ENCODE peak calls at places on chromosome 21, in seven cellular contexts. K is 8988T; N is uterus; Q is stimulated activated CD8-positive, alpha-beta memory T cell treated with anti-CD3 and anti-CD28 coated beads, Interleukin-2, amount 100 ng/mL, for 1 hour; U is activated CD8-positive, alpha-beta memory T cell treated with anti-CD3 and anti-CD28 coated beads, Interleukin-2, amount 50 U/mL, for 4 hours; X is progenitor cell of endocrine pancreas; W is stimulated activated CD4-positive, alpha-beta T cell treated with anti-CD3 and anti-CD28 coated beads, Interleukin-1b, Interleukin-23, amount 100 ng/mL, for 24 hours. M is an unnamed sample.

GRCh38 chr21:36846624-36847023 is 119.8 kb downstream of the HLCS start:
- DNase-seq in K (no peak), N (no peak), Q (no peak), U (no peak), X (no peak), W (no peak), M (no peak)

GRCh38 chr21:32779983-32780382 is 8.4 kb upstream of the PAXBP1 start:
- DNase-seq in K (no peak), N (no peak), Q (no peak), U (no peak), X (no peak), W (no peak), M (no peak)

GRCh38 chr21:42219606-42220137 is 732 bp downstream of the ABCG1 start:
- DNase-seq in K (peak; percentile 46), N (no peak), Q (no peak), U (no peak), X (no peak), W (no peak), M (peak; percentile 57)

GRCh38 chr21:37413553-37414291 is 47.1 kb downstream of the DYRK1A start:
- DNase-seq in K (no peak), N (no peak), Q (no peak), U (no peak), X (no peak), W (no peak), M (no peak)

GRCh38 chr21:13368200-13368599 is 241.4 kb upstream of the POTED start:
- DNase-seq in K (no peak), N (no peak), Q (no peak), U (no peak), X (no peak), W (no peak), M (no peak)

GRCh38 chr21:41398831-41399230 is 27.2 kb upstream of the MX1 start:
- DNase-seq in K (no peak), N (no peak), Q (no peak), U (no peak), X (no peak), W (no peak), M (no peak)

GRCh38 chr21:26513212-26513611 is 59.9 kb downstream of the CYYR1 start:
- DNase-seq in K (no peak), N (no peak), Q (no peak), U (no peak), X (no peak), W (no peak), M (no peak)

GRCh38 chr21:39564200-39564599 is 48.5 kb upstream of the B3GALT5 start:
- DNase-seq in K (no peak), N (no peak), Q (no peak), U (no peak), X (no peak), W (no peak), M (no peak)

GRCh38 chr21:45367402-45368351 is 37.3 kb upstream of the COL18A1 start:
- DNase-seq in K (no peak), N (no peak), Q (no peak), U (no peak), X (no peak), W (no peak), M (no peak)

M was measured in nephron progenitor cell.